ENCODE peak calls at places on chromosome 22, in nine cellular contexts. P is T follicular helper cell, J is Kasumi-1, O is SW480, W is GM12865, R is endodermal cell, H is cardiac muscle cell, M is RPMI7951, K is fibroblast of lung. X is an unnamed sample.

GRCh38 chr22:20249797-20250354 is 18.2 kb downstream of the RTN4R start:
- DNase-seq in P (no peak), J (no peak), O (no peak), W (no peak), R (no peak), H (no peak), M (peak), K (peak), X (peak)

GRCh38 chr22:26905640-26906039 is 248.3 kb downstream of the MIAT start:
- DNase-seq in P (no peak), J (no peak), O (no peak), W (no peak), R (no peak), H (no peak), M (no peak), K (no peak), X (no peak)

GRCh38 chr22:49450521-49450920 is 377.2 kb downstream of the BRD1 start:
- DNase-seq in P (no peak), J (peak), O (no peak), W (no peak), R (peak), H (no peak), M (no peak), K (no peak), X (peak)

GRCh38 chr22:47189056-47189916 is 426.8 kb downstream of the TBC1D22A start:
- DNase-seq in P (no peak), J (no peak), O (peak), W (no peak), R (peak), H (no peak), M (no peak), K (no peak), X (no peak)

GRCh38 chr22:30238661-30239420 is 7.7 kb downstream of the LIF start:
- DNase-seq in P (no peak), J (no peak), O (peak), W (no peak), R (peak), H (no peak), M (peak), K (peak), X (no peak)

GRCh38 chr22:44698531-44699421 is 3.2 kb upstream of the PRR5 start:
- DNase-seq in P (no peak), J (no peak), O (no peak), W (no peak), R (peak), H (peak), M (peak), K (peak), X (no peak)

GRCh38 chr22:44645083-44645482 is 56.9 kb upstream of the PRR5 start:
- DNase-seq in P (no peak), J (no peak), O (no peak), W (no peak), R (no peak), H (no peak), M (no peak), K (no peak), X (peak)

GRCh38 chr22:42805998-42806481 is 51.0 kb downstream of the ARFGAP3 start:
- DNase-seq in P (no peak), J (no peak), O (no peak), W (no peak), R (no peak), H (no peak), M (no peak), K (no peak), X (no peak)

GRCh38 chr22:21629262-21630149 is at the start of gene YDJC:
- DNase-seq in P (peak), J (peak), O (peak), W (peak), R (peak), H (peak), M (peak), K (peak), X (peak)

GRCh38 chr22:36981247-36981775 is 37.9 kb downstream of the TST start:
- DNase-seq in P (no peak), J (no peak), O (no peak), W (no peak), R (peak), H (no peak), M (no peak), K (no peak), X (no peak)

GRCh38 chr22:48320048-48320655 is 1507.5 kb downstream of the BRD1 start:
- DNase-seq in P (no peak), J (no peak), O (no peak), W (no peak), R (no peak), H (no peak), M (no peak), K (no peak), X (no peak)

GRCh38 chr22:36332623-36333331 is 55.0 kb downstream of the MYH9 start:
- DNase-seq in P (peak), J (peak), O (peak), W (peak), R (peak), H (peak), M (peak), K (no peak), X (no peak)

GRCh38 chr22:27032121-27032761 is 374.9 kb downstream of the MIAT start:
- DNase-seq in P (no peak), J (no peak), O (no peak), W (no peak), R (peak), H (peak), M (peak), K (no peak), X (no peak)

GRCh38 chr22:26679003-26679629 is 21.7 kb downstream of the MIAT start:
- DNase-seq in P (peak), J (peak), O (peak), W (peak), R (peak), H (peak), M (peak), K (peak), X (peak)